ENCODE peak calls at places on chromosome 19, in five cellular contexts. O is lower leg skin; K is activated B cell treated with CpG ODN at 0.5 μM for 24 hours; F is CD8-positive, alpha-beta memory T cell; M is Jurkat, Clone E6-1. Z is an unnamed sample.

GRCh38 chr19:35513975-35514809 is 743 bp upstream of the DMKN start:
- DNase-seq in K (no peak), F (no peak), O (no peak), M (no peak), Z (no peak)

GRCh38 chr19:32222594-32222993 is 122.8 kb upstream of the ZNF507 start:
- DNase-seq in F (no peak), O (peak), K (no peak), M (no peak), Z (no peak)

GRCh38 chr19:49749055-49749716 is 13.9 kb downstream of the TSKS start:
- DNase-seq in O (no peak), M (no peak), K (no peak), F (no peak), Z (no peak)

GRCh38 chr19:48752511-48753365 is at the start of gene FUT1:
- DNase-seq in K (no peak), M (no peak), F (peak), O (peak), Z (no peak)

GRCh38 chr19:19562665-19563347 is 24.7 kb downstream of the CILP2 start:
- DNase-seq in O (peak), M (no peak), K (no peak), F (peak), Z (no peak)

GRCh38 chr19:23698711-23699520 is 11.9 kb upstream of the ZNF675 start:
- DNase-seq in F (no peak), O (no peak), K (no peak), M (no peak), Z (no peak)

GRCh38 chr19:3062165-3063105 is at the start of gene TLE5:
- DNase-seq in K (peak), F (peak), O (peak), M (peak), Z (no peak)

GRCh38 chr19:46147791-46148288 is at the start of gene IGFL2:
- DNase-seq in M (no peak), K (no peak), F (no peak), O (no peak), Z (no peak)

GRCh38 chr19:17405250-17406038 is at the start of gene BST2:
- DNase-seq in K (peak), O (no peak), F (peak), M (peak), Z (no peak)

GRCh38 chr19:4937060-4937459 is 27.8 kb downstream of the UHRF1 start:
- DNase-seq in M (no peak), F (no peak), K (no peak), O (no peak), Z (no peak)

Z was measured in AG09309.